ENCODE peak calls at places on chromosome 4, in seven cellular contexts. Z is tibial nerve, K is neural progenitor cell, H is ovary, C is upper lobe of left lung, V is PC-9, R is IMR-90. O is an unnamed sample.

GRCh38 chr4:101211146-101211553 is 136.2 kb downstream of the PPP3CA start:
- DNase-seq in Z (no peak), K (no peak), H (no peak), C (no peak), V (no peak), R (peak; percentile 58), O (peak; percentile 67)

GRCh38 chr4:121989715-121990114 is 37.9 kb upstream of the TRPC3 start:
- DNase-seq in Z (no peak), K (peak; percentile 28), H (no peak), C (no peak), V (no peak), R (peak; percentile 56), O (peak; percentile 54)

GRCh38 chr4:24243641-24244040 is 340.7 kb downstream of the DHX15 start:
- DNase-seq in Z (no peak), K (no peak), H (no peak), C (no peak), V (no peak), R (no peak), O (no peak)

GRCh38 chr4:83115000-83115399 is 471 bp upstream of the PLAC8 start:
- DNase-seq in Z (no peak), K (no peak), H (no peak), C (no peak), V (peak; percentile 53), R (peak; percentile 59), O (peak; percentile 38)

GRCh38 chr4:37892641-37893040 is 1.8 kb downstream of the TBC1D1 start:
- DNase-seq in Z (no peak), K (no peak), H (no peak), C (peak; percentile 57), V (no peak), R (no peak), O (no peak)

GRCh38 chr4:40448875-40449274 is 113.7 kb downstream of the CHRNA9 start:
- DNase-seq in Z (no peak), K (no peak), H (no peak), C (peak; percentile 68), V (no peak), R (no peak), O (no peak)

GRCh38 chr4:72564184-72564583 is 4.8 kb downstream of the ADAMTS3 start:
- DNase-seq in Z (no peak), K (no peak), H (no peak), C (no peak), V (no peak), R (peak; percentile 54), O (no peak)

GRCh38 chr4:128574706-128575105 is 234.8 kb upstream of the JADE1 start:
- DNase-seq in Z (peak; percentile 45), K (peak; percentile 86), H (peak; percentile 64), C (peak; percentile 76), V (no peak), R (peak; percentile 68), O (peak; percentile 73)

GRCh38 chr4:23717528-23718248 is 172.2 kb downstream of the PPARGC1A start:
- DNase-seq in Z (no peak), K (no peak), H (no peak), C (no peak), V (no peak), R (peak; percentile 31), O (peak; percentile 47)

GRCh38 chr4:118740869-118741268 is 55.7 kb downstream of the METTL14 start:
- DNase-seq in Z (no peak), K (peak; percentile 42), H (no peak), C (no peak), V (no peak), R (no peak), O (no peak)

GRCh38 chr4:67762091-67762490 is 7.9 kb upstream of the GNRHR start:
- DNase-seq in Z (no peak), K (no peak), H (no peak), C (no peak), V (no peak), R (peak; percentile 59), O (peak; percentile 59)

GRCh38 chr4:152348670-152349069 is 187.2 kb downstream of the FBXW7 start:
- DNase-seq in Z (no peak), K (peak; percentile 23), H (no peak), C (no peak), V (no peak), R (no peak), O (peak; percentile 16)

GRCh38 chr4:55397521-55398321 is 2.0 kb downstream of the TMEM165 start:
- DNase-seq in Z (no peak), K (peak; percentile 21), H (no peak), C (no peak), V (peak; percentile 62), R (peak; percentile 90), O (peak; percentile 45)

GRCh38 chr4:37453361-37454262 is 209.1 kb downstream of the NWD2 start:
- DNase-seq in Z (peak; percentile 19), K (peak; percentile 81), H (peak; percentile 35), C (peak; percentile 82), V (peak; percentile 47), R (no peak), O (peak; percentile 18)

GRCh38 chr4:7872264-7872771 is 67.3 kb downstream of the AFAP1 start:
- DNase-seq in Z (peak; percentile 55), K (no peak), H (peak; percentile 62), C (no peak), V (peak; percentile 37), R (peak; percentile 98), O (peak; percentile 95)

GRCh38 chr4:1237981-1238675 is 10.8 kb downstream of the CTBP1 start:
- DNase-seq in Z (no peak), K (no peak), H (no peak), C (peak; percentile 18), V (no peak), R (no peak), O (no peak)

GRCh38 chr4:24044610-24045589 is 155.1 kb upstream of the PPARGC1A start:
- DNase-seq in Z (no peak), K (no peak), H (no peak), C (peak; percentile 36), V (no peak), R (no peak), O (no peak)

GRCh38 chr4:145108128-145108527 is 10.0 kb downstream of the ABCE1 start:
- DNase-seq in Z (no peak), K (no peak), H (no peak), C (no peak), V (no peak), R (no peak), O (no peak)
- H3K4me3 ChIP-seq in Z (no peak overlapping the region), K (no peak overlapping the region), H (no peak overlapping the region), C (no peak overlapping the region), V (no peak overlapping the region), R (no peak overlapping the region), O (no peak overlapping the region)

DNA sequence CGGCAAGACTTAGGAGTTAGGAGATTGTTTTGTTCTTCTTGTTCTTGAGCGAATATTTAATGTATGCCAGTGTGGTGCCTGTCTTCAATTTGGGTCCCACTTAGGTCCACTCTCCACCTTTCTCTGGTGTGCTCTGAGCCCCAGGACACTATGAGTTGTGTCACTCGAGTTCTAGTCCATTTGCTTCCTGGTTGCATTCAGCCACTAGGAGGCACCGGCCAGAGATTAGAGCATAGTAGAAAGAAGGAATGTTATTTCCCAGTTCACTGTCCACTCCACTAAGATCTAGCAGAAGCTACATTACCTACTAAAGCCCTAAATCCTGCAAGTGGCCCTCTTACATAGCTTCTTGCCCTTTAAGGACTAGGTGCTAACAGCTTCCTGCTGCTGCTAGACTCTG is 326.9 kb downstream of the NAF1 start:
- DNase-seq in Z (no peak), K (no peak), H (no peak), C (no peak), V (no peak), R (no peak), O (no peak)
- TF ChIP-seq CTCF in Z (no peak), K (peak; percentile 43), H (no peak), C (no peak), V (no peak), R (no peak), O (no peak)

GRCh38 chr4:6324461-6324998 is 54.9 kb downstream of the WFS1 start:
- DNase-seq in Z (no peak), K (no peak), H (no peak), C (no peak), V (no peak), R (no peak), O (no peak)
- H3K4me3 ChIP-seq in Z (no peak overlapping the region), K (no peak overlapping the region), H (no peak overlapping the region), C (no peak overlapping the region), V (no peak overlapping the region), R (no peak overlapping the region), O (no peak overlapping the region)

DNA sequence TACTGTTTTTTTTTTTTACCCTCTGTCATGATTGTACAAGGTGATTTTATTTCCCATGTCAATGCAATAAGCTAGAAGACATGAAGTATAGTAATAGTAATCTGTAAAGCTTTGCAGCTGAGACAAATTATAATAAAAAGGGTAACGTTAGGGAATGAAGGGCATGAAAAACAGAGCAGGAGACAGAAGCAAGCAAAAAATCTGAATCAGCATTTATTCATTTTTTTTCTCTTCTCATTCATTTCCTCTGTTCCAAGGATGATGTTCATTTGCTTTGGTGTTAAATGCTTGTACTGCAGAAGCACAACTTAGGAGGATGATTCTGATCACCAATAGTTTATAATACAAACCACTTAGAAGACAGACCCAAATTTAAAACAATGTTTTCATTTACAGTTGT is 64.3 kb downstream of the CCKAR start:
- DNase-seq in Z (no peak), K (no peak), H (no peak), C (no peak), V (no peak), R (no peak), O (no peak)
- TF ChIP-seq CTCF in Z (no peak), K (no peak), H (no peak), C (no peak), V (no peak), R (no peak), O (no peak)